ENCODE peak calls at places on chromosomes 13 and 19, in six cellular contexts. H, E, L, U, I and G are unnamed samples.

GRCh38 chr13:37984357-37984756 is 114.8 kb upstream of the TRPC4 start:
- DNase-seq in E (no peak), I (peak; percentile 23), H (no peak), L (no peak), U (no peak), G (no peak)

GRCh38 chr19:1752009-1752756 is 1.1 kb upstream of the ONECUT3 start:
- DNase-seq in U (no peak), E (no peak), L (no peak), I (no peak), H (no peak), G (no peak)

GRCh38 chr13:109331898-109332297 is 454.5 kb downstream of the IRS2 start:
- DNase-seq in U (no peak), I (no peak), L (no peak), H (no peak), E (no peak), G (no peak)

GRCh38 chr19:45103625-45104319 is 10.8 kb downstream of the PPP1R37 start:
- DNase-seq in H (no peak), I (no peak), U (no peak), E (no peak), L (no peak), G (no peak)

GRCh38 chr13:35832551-35832950 is 298.6 kb downstream of the DCLK1 start:
- DNase-seq in E (no peak), L (no peak), I (no peak), H (no peak), U (no peak), G (no peak)

GRCh38 chr13:57629821-57630235 is 1.7 kb upstream of the PCDH17 start:
- DNase-seq in E (peak; percentile 95), L (peak; percentile 91), U (no peak), I (peak; percentile 95), H (no peak), G (no peak)

GRCh38 chr19:54147676-54148075 is 10.1 kb downstream of the CNOT3 start:
- DNase-seq in L (no peak), I (no peak), U (no peak), E (no peak), H (no peak), G (no peak)

GRCh38 chr19:41443813-41444455 is 978 bp downstream of the ERICH4 start:
- DNase-seq in U (no peak), E (peak; percentile 75), L (no peak), I (no peak), H (no peak), G (no peak)

GRCh38 chr13:74132768-74133656 is 1.2 kb downstream of the KLF12 start:
- DNase-seq in H (peak; percentile 17), U (no peak), E (peak; percentile 89), I (peak; percentile 33), L (peak; percentile 12), G (no peak)

GRCh38 chr13:48775804-48776203 is 122.1 kb downstream of the CYSLTR2 start:
- DNase-seq in I (no peak), H (no peak), L (no peak), E (no peak), U (peak; percentile 87), G (no peak)

GRCh38 chr13:69331245-69331644 is 776.4 kb upstream of the ATXN8OS start:
- DNase-seq in U (no peak), I (no peak), L (no peak), E (no peak), H (no peak), G (no peak)

GRCh38 chr19:51726049-51726448 is 2.3 kb upstream of the HAS1 start:
- DNase-seq in H (no peak), I (peak; percentile 27), L (peak; percentile 28), U (no peak), E (peak; percentile 94), G (no peak)

GRCh38 chr19:42152285-42152684 is 20.0 kb upstream of the POU2F2 start:
- DNase-seq in E (no peak), H (no peak), L (no peak), I (no peak), U (no peak), G (no peak)

GRCh38 chr13:78700121-78700910 is 41.4 kb upstream of the OBI1 start:
- DNase-seq in E (no peak), U (no peak), I (no peak), L (no peak), H (no peak), G (no peak)